ENCODE peak calls at places on chromosomes 5 and 9, in nine cellular contexts. One of them, this sample, is unnamed. For H3K4me1, the result is how much of the 10 kb centered on the place peaks cover.

GRCh38 chr5:87400305-87400899 is 12.3 kb downstream of the CCNH start:
- DNase-seq in transverse colon: no peak
- DNase-seq in aorta: no peak
- DNase-seq in heart left ventricle: no peak
- DNase-seq in body of pancreas: no peak
- DNase-seq in OCI-LY7: peak
- DNase-seq in left lung: no peak
- DNase-seq in A549: peak
- DNase-seq in HCT116: peak
- DNase-seq in this sample: no peak

GRCh38 chr5:177128551-177128976 is 5.0 kb upstream of the NSD1 start:
- DNase-seq in left lung: no peak
- DNase-seq in heart left ventricle: no peak
- DNase-seq in transverse colon: no peak
- DNase-seq in OCI-LY7: no peak
- DNase-seq in A549: no peak
- DNase-seq in HCT116: no peak
- DNase-seq in body of pancreas: no peak
- DNase-seq in aorta: peak
- DNase-seq in this sample: no peak

GRCh38 chr5:71778678-71779276 is 59.7 kb downstream of the CARTPT start:
- DNase-seq in transverse colon: no peak
- DNase-seq in A549: peak
- DNase-seq in heart left ventricle: no peak
- DNase-seq in aorta: no peak
- DNase-seq in body of pancreas: peak
- DNase-seq in OCI-LY7: peak
- DNase-seq in left lung: no peak
- DNase-seq in HCT116: peak
- DNase-seq in this sample: no peak

GRCh38 chr5:61286446-61287132 is 45.5 kb upstream of the ZSWIM6 start:
- DNase-seq in OCI-LY7: no peak
- DNase-seq in body of pancreas: no peak
- DNase-seq in aorta: no peak
- DNase-seq in HCT116: no peak
- DNase-seq in A549: no peak
- DNase-seq in left lung: no peak
- DNase-seq in transverse colon: no peak
- DNase-seq in heart left ventricle: no peak
- DNase-seq in this sample: no peak

GRCh38 chr5:77882670-77883257 is 106.6 kb upstream of the TBCA start:
- DNase-seq in aorta: no peak
- DNase-seq in A549: no peak
- DNase-seq in HCT116: no peak
- DNase-seq in heart left ventricle: no peak
- DNase-seq in body of pancreas: no peak
- DNase-seq in transverse colon: no peak
- DNase-seq in OCI-LY7: no peak
- DNase-seq in left lung: no peak
- DNase-seq in this sample: peak

GRCh38 chr5:128062172-128062746 is 21.3 kb upstream of the SLC12A2 start:
- DNase-seq in heart left ventricle: no peak
- DNase-seq in OCI-LY7: no peak
- DNase-seq in HCT116: no peak
- DNase-seq in transverse colon: peak
- DNase-seq in body of pancreas: no peak
- DNase-seq in aorta: no peak
- DNase-seq in left lung: no peak
- DNase-seq in A549: no peak
- DNase-seq in this sample: peak

GRCh38 chr9:137164370-137165249 is 5.2 kb downstream of the LRRC26 start:
- DNase-seq in A549: no peak
- DNase-seq in transverse colon: no peak
- DNase-seq in heart left ventricle: no peak
- DNase-seq in body of pancreas: no peak
- DNase-seq in OCI-LY7: no peak
- DNase-seq in left lung: no peak
- DNase-seq in HCT116: no peak
- DNase-seq in aorta: no peak
- DNase-seq in this sample: no peak

GRCh38 chr5:43294226-43294625 is 19.0 kb downstream of the HMGCS1 start:
- DNase-seq in aorta: no peak
- DNase-seq in HCT116: no peak
- DNase-seq in transverse colon: no peak
- DNase-seq in left lung: no peak
- DNase-seq in body of pancreas: no peak
- DNase-seq in A549: no peak
- DNase-seq in OCI-LY7: no peak
- DNase-seq in heart left ventricle: no peak
- DNase-seq in this sample: no peak

GRCh38 chr5:150918613-150919012 is 13.8 kb upstream of the ZNF300 start:
- DNase-seq in left lung: no peak
- DNase-seq in transverse colon: no peak
- DNase-seq in A549: no peak
- DNase-seq in body of pancreas: no peak
- DNase-seq in heart left ventricle: no peak
- DNase-seq in OCI-LY7: no peak
- DNase-seq in HCT116: no peak
- DNase-seq in aorta: no peak
- DNase-seq in this sample: no peak

GRCh38 chr5:59535561-59535960 is 358.0 kb downstream of the PDE4D start:
- DNase-seq in OCI-LY7: no peak
- DNase-seq in A549: no peak
- DNase-seq in body of pancreas: no peak
- DNase-seq in aorta: no peak
- DNase-seq in HCT116: no peak
- DNase-seq in transverse colon: no peak
- DNase-seq in heart left ventricle: no peak
- DNase-seq in left lung: no peak
- DNase-seq in this sample: no peak

GRCh38 chr5:1875843-1876671 is 6.7 kb downstream of the IRX4 start:
- DNase-seq in A549: no peak
- DNase-seq in OCI-LY7: no peak
- DNase-seq in body of pancreas: no peak
- DNase-seq in heart left ventricle: no peak
- DNase-seq in HCT116: no peak
- DNase-seq in left lung: no peak
- DNase-seq in aorta: no peak
- DNase-seq in transverse colon: no peak
- DNase-seq in this sample: no peak

GRCh38 chr9:86946712-86947145 is 577 bp downstream of the GAS1 start:
- DNase-seq in heart left ventricle: peak
- DNase-seq in A549: peak
- DNase-seq in aorta: peak
- DNase-seq in left lung: peak
- DNase-seq in OCI-LY7: no peak
- DNase-seq in body of pancreas: peak
- DNase-seq in HCT116: no peak
- DNase-seq in transverse colon: peak
- DNase-seq in this sample: no peak

GRCh38 chr5:79617539-79617938 is 5.3 kb downstream of the TENT2 start:
- DNase-seq in HCT116: no peak
- DNase-seq in A549: no peak
- DNase-seq in heart left ventricle: no peak
- DNase-seq in OCI-LY7: no peak
- DNase-seq in aorta: no peak
- DNase-seq in transverse colon: no peak
- DNase-seq in left lung: no peak
- DNase-seq in body of pancreas: no peak
- DNase-seq in this sample: no peak

GRCh38 chr5:59893061-59893435 is 478 bp downstream of the PDE4D start:
- DNase-seq in body of pancreas: no peak
- DNase-seq in HCT116: no peak
- DNase-seq in transverse colon: no peak
- DNase-seq in aorta: no peak
- DNase-seq in left lung: no peak
- DNase-seq in heart left ventricle: no peak
- DNase-seq in OCI-LY7: no peak
- DNase-seq in A549: no peak
- DNase-seq in this sample: no peak

GRCh38 chr9:92660266-92660665 is 9.7 kb downstream of the IPPK start:
- DNase-seq in transverse colon: no peak
- DNase-seq in OCI-LY7: no peak
- DNase-seq in body of pancreas: no peak
- DNase-seq in aorta: peak
- DNase-seq in heart left ventricle: no peak
- DNase-seq in left lung: no peak
- DNase-seq in HCT116: no peak
- DNase-seq in A549: no peak
- DNase-seq in this sample: no peak

GRCh38 chr9:133146746-133147411 is 16.8 kb downstream of the GBGT1 start:
- DNase-seq in transverse colon: no peak
- DNase-seq in left lung: no peak
- DNase-seq in body of pancreas: no peak
- DNase-seq in heart left ventricle: no peak
- DNase-seq in OCI-LY7: no peak
- DNase-seq in aorta: no peak
- DNase-seq in A549: no peak
- DNase-seq in HCT116: no peak
- DNase-seq in this sample: no peak

GRCh38 chr9:112753725-112754124 is 3.2 kb downstream of the SNX30 start:
- DNase-seq in OCI-LY7: no peak
- DNase-seq in A549: no peak
- DNase-seq in left lung: no peak
- DNase-seq in heart left ventricle: no peak
- DNase-seq in aorta: no peak
- DNase-seq in HCT116: peak
- DNase-seq in transverse colon: no peak
- DNase-seq in body of pancreas: no peak
- DNase-seq in this sample: peak
- H3K4me1 ChIP-seq in OCI-LY7: under half
- H3K4me1 ChIP-seq in A549: under half
- H3K4me1 ChIP-seq in left lung: under half
- H3K4me1 ChIP-seq in heart left ventricle: under half
- H3K4me1 ChIP-seq in aorta: under half
- H3K4me1 ChIP-seq in HCT116: under half
- H3K4me1 ChIP-seq in transverse colon: half or more
- H3K4me1 ChIP-seq in body of pancreas: under half
- H3K4me1 ChIP-seq in this sample: under half

GRCh38 chr9:130027533-130028370 is 15.2 kb downstream of the FNBP1 start:
- DNase-seq in body of pancreas: no peak
- DNase-seq in OCI-LY7: no peak
- DNase-seq in A549: no peak
- DNase-seq in HCT116: no peak
- DNase-seq in heart left ventricle: no peak
- DNase-seq in aorta: no peak
- DNase-seq in left lung: no peak
- DNase-seq in transverse colon: no peak
- DNase-seq in this sample: no peak
- H3K4me1 ChIP-seq in body of pancreas: under half
- H3K4me1 ChIP-seq in OCI-LY7: half or more
- H3K4me1 ChIP-seq in A549: under half
- H3K4me1 ChIP-seq in HCT116: under half
- H3K4me1 ChIP-seq in heart left ventricle: under half
- H3K4me1 ChIP-seq in aorta: under half
- H3K4me1 ChIP-seq in left lung: under half
- H3K4me1 ChIP-seq in transverse colon: half or more
- H3K4me1 ChIP-seq in this sample: under half

GRCh38 chr5:93079046-93079445 is 502.0 kb downstream of the NR2F1-AS1 start:
- DNase-seq in A549: no peak
- DNase-seq in left lung: no peak
- DNase-seq in transverse colon: no peak
- DNase-seq in HCT116: no peak
- DNase-seq in body of pancreas: peak
- DNase-seq in aorta: no peak
- DNase-seq in heart left ventricle: no peak
- DNase-seq in OCI-LY7: no peak
- DNase-seq in this sample: no peak

GRCh38 chr5:93073547-93073946 is 507.5 kb downstream of the NR2F1-AS1 start:
- DNase-seq in transverse colon: no peak
- DNase-seq in OCI-LY7: no peak
- DNase-seq in body of pancreas: no peak
- DNase-seq in left lung: no peak
- DNase-seq in aorta: no peak
- DNase-seq in HCT116: no peak
- DNase-seq in A549: no peak
- DNase-seq in heart left ventricle: no peak
- DNase-seq in this sample: no peak

GRCh38 chr5:93076096-93076495 is 504.9 kb downstream of the NR2F1-AS1 start:
- DNase-seq in left lung: no peak
- DNase-seq in body of pancreas: no peak
- DNase-seq in HCT116: no peak
- DNase-seq in aorta: no peak
- DNase-seq in A549: no peak
- DNase-seq in heart left ventricle: no peak
- DNase-seq in OCI-LY7: no peak
- DNase-seq in transverse colon: no peak
- DNase-seq in this sample: no peak

GRCh38 chr5:93078082-93079038 is 502.7 kb downstream of the NR2F1-AS1 start:
- DNase-seq in OCI-LY7: no peak
- DNase-seq in A549: peak
- DNase-seq in body of pancreas: peak
- DNase-seq in left lung: peak
- DNase-seq in transverse colon: peak
- DNase-seq in HCT116: peak
- DNase-seq in aorta: peak
- DNase-seq in heart left ventricle: peak
- DNase-seq in this sample: peak

DNA sequence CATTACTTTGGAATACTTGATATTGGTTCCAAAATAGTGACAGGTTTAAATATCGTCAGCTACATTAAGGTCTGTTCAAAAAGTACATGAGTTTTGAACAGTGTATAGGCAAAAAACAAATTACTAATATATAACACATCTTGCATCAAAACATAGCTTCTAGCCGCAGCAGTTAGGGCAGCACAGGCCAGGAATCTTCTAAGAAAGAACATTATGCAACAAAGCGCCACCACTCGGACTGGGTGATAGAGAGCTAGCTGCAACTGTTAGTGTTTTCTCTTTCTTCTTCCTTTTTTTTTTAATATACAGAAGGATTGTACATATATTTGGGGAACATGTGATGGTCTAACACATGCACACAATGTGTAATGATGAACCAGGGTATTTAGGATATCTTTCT is 504.5 kb downstream of the NR2F1-AS1 start:
- DNase-seq in HCT116: no peak
- DNase-seq in transverse colon: no peak
- DNase-seq in aorta: no peak
- DNase-seq in A549: no peak
- DNase-seq in heart left ventricle: no peak
- DNase-seq in OCI-LY7: no peak
- DNase-seq in left lung: no peak
- DNase-seq in body of pancreas: no peak
- DNase-seq in this sample: no peak
- H3K4me1 ChIP-seq in HCT116: under half
- H3K4me1 ChIP-seq in transverse colon: under half
- H3K4me1 ChIP-seq in aorta: under half
- H3K4me1 ChIP-seq in A549: under half
- H3K4me1 ChIP-seq in heart left ventricle: under half
- H3K4me1 ChIP-seq in OCI-LY7: under half
- H3K4me1 ChIP-seq in left lung: under half
- H3K4me1 ChIP-seq in body of pancreas: under half
- H3K4me1 ChIP-seq in this sample: under half

DNA sequence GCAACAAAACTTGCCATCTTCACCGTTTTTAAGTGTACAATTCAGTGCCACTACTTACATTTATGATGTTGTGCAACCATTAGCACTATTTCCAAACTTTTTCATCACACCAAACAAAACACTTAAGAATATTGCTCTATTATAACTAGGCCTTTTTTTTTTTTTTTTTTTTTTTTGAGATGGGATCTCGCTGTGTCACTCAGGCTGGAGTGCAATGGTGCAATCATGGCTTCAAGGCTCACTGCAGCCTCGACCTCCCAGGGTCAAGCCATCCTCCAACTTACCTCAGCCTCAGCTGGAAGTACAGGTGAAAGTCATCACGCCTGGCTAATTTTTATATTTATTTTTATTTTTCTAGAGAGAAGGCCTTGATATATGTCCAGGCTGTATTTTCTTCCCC is 22.3 kb upstream of the LMNB1 start:
- DNase-seq in left lung: no peak
- DNase-seq in OCI-LY7: no peak
- DNase-seq in aorta: no peak
- DNase-seq in HCT116: no peak
- DNase-seq in A549: no peak
- DNase-seq in body of pancreas: no peak
- DNase-seq in transverse colon: no peak
- DNase-seq in heart left ventricle: no peak
- DNase-seq in this sample: no peak
- H3K4me1 ChIP-seq in left lung: under half
- H3K4me1 ChIP-seq in OCI-LY7: under half
- H3K4me1 ChIP-seq in aorta: under half
- H3K4me1 ChIP-seq in HCT116: under half
- H3K4me1 ChIP-seq in A549: under half
- H3K4me1 ChIP-seq in body of pancreas: under half
- H3K4me1 ChIP-seq in transverse colon: under half
- H3K4me1 ChIP-seq in heart left ventricle: under half
- H3K4me1 ChIP-seq in this sample: under half

This sample was measured in foreskin keratinocyte.